ENCODE peak calls at places on chromosomes 3 and 15, in six cellular contexts. Y, S, D, J, L and H are unnamed samples.

GRCh38 chr3:42780892-42781700 is 8.0 kb upstream of the CCDC13 start:
- DNase-seq in Y (no peak), S (no peak), D (peak), J (peak), L (no peak), H (no peak)

GRCh38 chr15:68404056-68404798 is 27.7 kb downstream of the ITGA11 start:
- DNase-seq in Y (peak), S (no peak), D (no peak), J (no peak), L (no peak), H (no peak)

GRCh38 chr15:26864664-26865191 is 2.1 kb upstream of the GABRA5 start:
- DNase-seq in Y (no peak), S (peak), D (peak), J (no peak), L (no peak), H (no peak)

GRCh38 chr3:176759815-176760506 is 437.3 kb downstream of the TBL1XR1 start:
- DNase-seq in Y (no peak), S (no peak), D (no peak), J (no peak), L (no peak), H (no peak)

GRCh38 chr3:72288955-72289707 is 504.2 kb upstream of the PROK2 start:
- DNase-seq in Y (peak), S (peak), D (peak), J (peak), L (no peak), H (peak)

GRCh38 chr3:45082139-45082538 is 56.0 kb downstream of the CLEC3B start:
- DNase-seq in Y (no peak), S (no peak), D (peak), J (no peak), L (no peak), H (peak)

GRCh38 chr15:39685999-39686613 is 96.5 kb downstream of the FSIP1 start:
- DNase-seq in Y (no peak), S (peak), D (peak), J (peak), L (peak), H (peak)

GRCh38 chr3:99640214-99640851 is 1.9 kb downstream of the COL8A1 start:
- DNase-seq in Y (no peak), S (no peak), D (no peak), J (no peak), L (no peak), H (no peak)

DNA sequence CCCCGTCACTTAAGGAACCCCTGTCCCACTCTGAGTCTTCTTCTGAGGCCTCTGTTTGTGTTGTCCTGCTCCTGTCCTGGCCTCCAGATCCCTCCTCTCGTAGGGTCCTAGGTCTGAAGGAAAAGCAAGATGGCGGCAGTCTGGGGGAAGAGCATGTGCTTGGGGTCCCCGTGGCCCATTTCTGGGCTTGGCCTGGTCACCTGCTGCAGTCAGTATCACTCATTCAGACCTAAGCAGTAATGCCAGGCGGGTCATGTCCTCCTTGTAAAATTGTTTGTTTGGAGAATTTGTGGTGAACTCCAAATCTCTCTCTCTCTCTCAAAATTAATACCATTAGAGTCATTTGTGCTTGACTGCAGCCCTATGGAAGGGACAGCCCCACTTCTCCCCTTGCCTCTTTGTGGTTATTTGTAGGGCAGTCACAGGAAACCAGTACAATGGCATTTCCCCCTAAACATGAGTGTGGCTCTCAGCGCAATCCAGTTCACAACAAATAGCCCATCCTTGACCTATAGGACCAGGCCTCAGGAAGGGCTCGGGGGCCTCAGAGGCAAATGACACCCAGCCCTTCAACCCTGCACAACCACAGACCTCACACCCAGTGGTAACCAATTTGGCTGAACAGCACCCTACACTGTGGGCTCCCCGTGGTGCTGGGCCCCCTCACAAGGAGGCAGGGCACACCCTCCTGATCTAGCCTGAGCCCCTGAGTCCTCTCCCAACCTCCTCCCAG is 173.5 kb downstream of the OR4M2 start:
- DNase-seq in Y (no peak), S (no peak), D (no peak), J (peak), L (no peak), H (no peak)
- H3K4me3 ChIP-seq in Y (no peak), S (no peak), D (no peak), J (no peak), L (no peak), H (no peak)

GRCh38 chr3:191237045-191237882 is 38.2 kb downstream of the OSTN start:
- DNase-seq in Y (no peak), S (no peak), D (no peak), J (no peak), L (no peak), H (no peak)
- H3K4me3 ChIP-seq in Y (no peak), S (no peak), D (no peak), J (no peak), L (no peak), H (no peak)

DNA sequence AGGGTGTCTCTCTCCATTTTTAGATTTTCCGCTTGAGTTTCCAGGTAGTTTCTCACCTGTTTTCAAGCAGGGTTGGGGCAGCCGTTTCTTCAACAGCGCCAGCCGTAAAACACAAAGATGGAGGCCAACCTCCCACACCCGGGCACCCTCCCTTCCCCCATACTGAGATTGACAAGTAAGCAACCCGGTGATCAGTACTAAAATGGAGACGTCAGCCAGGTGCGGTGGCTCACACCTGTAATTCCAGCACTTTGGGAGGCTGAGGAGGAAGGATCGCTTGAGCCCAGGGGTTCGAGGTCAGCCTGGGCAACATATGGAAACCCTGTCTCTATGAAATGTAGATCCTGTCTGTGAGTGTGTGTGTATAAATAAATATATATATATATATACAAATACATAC is 903 bp upstream of the ZSCAN2 start:
- DNase-seq in Y (no peak), S (peak), D (no peak), J (no peak), L (no peak), H (no peak)
- H3K4me3 ChIP-seq in Y (no peak), S (no peak), D (peak), J (no peak), L (peak), H (peak)

GRCh38 chr3:119122350-119122749 is 23.6 kb upstream of the TEX55 start:
- DNase-seq in Y (no peak), S (no peak), D (no peak), J (no peak), L (no peak), H (no peak)

GRCh38 chr3:119120480-119120879 is 25.5 kb upstream of the TEX55 start:
- DNase-seq in Y (no peak), S (no peak), D (no peak), J (no peak), L (no peak), H (no peak)

DNA sequence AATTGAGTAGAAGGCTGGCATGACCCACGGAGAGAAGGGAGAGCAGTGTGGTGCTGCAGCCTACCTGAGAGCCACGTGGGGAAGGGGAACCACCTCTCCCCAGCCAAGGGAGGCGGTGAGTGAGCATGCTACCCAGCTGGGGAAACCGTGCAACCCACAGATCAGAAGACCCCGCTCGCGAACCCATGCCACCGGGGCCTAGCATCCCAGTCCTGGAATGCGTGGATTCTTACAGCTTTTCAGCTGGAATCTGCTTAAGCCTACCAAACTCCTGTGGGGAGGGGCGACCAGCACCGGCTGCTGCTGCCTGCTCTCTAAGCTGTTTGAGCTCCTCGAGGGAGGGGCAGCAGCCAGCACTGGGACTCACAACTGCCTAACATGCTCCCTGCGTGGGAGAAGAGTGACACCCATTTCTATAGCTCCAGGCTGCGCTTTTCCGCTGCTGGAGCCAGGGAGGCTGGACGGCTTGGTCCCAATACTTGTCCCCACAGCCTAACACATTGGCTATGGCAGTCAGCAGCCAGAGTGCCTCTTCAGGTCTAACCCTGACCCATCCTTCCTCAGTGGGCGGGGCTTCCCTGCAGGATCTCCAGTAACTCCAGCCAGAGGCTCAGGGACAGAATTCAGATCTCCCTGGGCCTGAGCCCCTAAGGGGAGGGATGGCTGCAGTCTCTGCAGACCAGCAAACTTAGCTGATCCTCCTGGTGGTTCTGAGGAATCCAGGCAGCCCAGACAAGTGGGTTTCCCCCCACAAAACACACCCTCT is 20.0 kb upstream of the TEX55 start:
- DNase-seq in Y (peak), S (peak), D (no peak), J (no peak), L (no peak), H (no peak)
- H3K4me3 ChIP-seq in Y (no peak), S (no peak), D (no peak), J (no peak), L (no peak), H (no peak)